ENCODE peak calls at places on chromosomes 11 and 22, in ten cellular contexts. Q is midbrain; B is nucleus accumbens; S is Peyer's patch; A is iPS DF 6.9; M is H7; F is epithelial cell of esophagus; P is stimulated activated CD8-positive, alpha-beta memory T cell treated with anti-CD3 and anti-CD28 coated beads, Interleukin-15, amount 100 ng/mL, for 48 hours; L is NCI-H1417; X is stimulated activated naive B cell treated with anti-CD40 and anti-IgM and Interleukin-4, amounts not matched to agents 10 μg/mL and 1 μg/mL and 100 μg/mL, for 72 hours. E is an unnamed sample.

GRCh38 chr22:30717331-30717921 is 22.8 kb downstream of the OSBP2 start:
- DNase-seq in Q (no peak), B (no peak), S (no peak), A (no peak), M (no peak), F (peak), P (no peak), L (no peak), X (no peak), E (no peak)

GRCh38 chr22:44348963-44349950 is 36.5 kb upstream of the SHISAL1 start:
- DNase-seq in Q (no peak), B (no peak), S (no peak), A (no peak), M (peak), F (no peak), P (no peak), L (no peak), X (no peak), E (no peak)

GRCh38 chr11:8080069-8080670 is 841 bp upstream of the TUB start:
- DNase-seq in Q (no peak), B (no peak), S (no peak), A (no peak), M (no peak), F (no peak), P (no peak), L (no peak), X (no peak), E (no peak)

GRCh38 chr11:110715541-110715940 is 3.3 kb upstream of the ARHGAP20 start:
- DNase-seq in Q (no peak), B (no peak), S (no peak), A (no peak), M (no peak), F (peak), P (no peak), L (no peak), X (no peak), E (no peak)

GRCh38 chr22:20471126-20471833 is 24.3 kb downstream of the KLHL22 start:
- DNase-seq in Q (no peak), B (no peak), S (no peak), A (no peak), M (no peak), F (peak), P (no peak), L (no peak), X (no peak), E (no peak)

GRCh38 chr11:1168721-1169161 is 11.0 kb downstream of the MUC5AC start:
- DNase-seq in Q (no peak), B (no peak), S (no peak), A (no peak), M (peak), F (no peak), P (no peak), L (no peak), X (no peak), E (no peak)

GRCh38 chr22:45285431-45286058 is 796 bp downstream of the UPK3A start:
- DNase-seq in Q (no peak), B (no peak), S (no peak), A (no peak), M (peak), F (no peak), P (no peak), L (no peak), X (no peak), E (no peak)

GRCh38 chr11:74466916-74467885 is at the start of gene KCNE3:
- DNase-seq in Q (no peak), B (no peak), S (peak), A (no peak), M (peak), F (no peak), P (no peak), L (no peak), X (no peak), E (no peak)

GRCh38 chr11:85805387-85805786 is 5.6 kb downstream of the SYTL2 start:
- DNase-seq in Q (no peak), B (no peak), S (no peak), A (no peak), M (no peak), F (no peak), P (no peak), L (no peak), X (no peak), E (no peak)

GRCh38 chr11:92340839-92341238 is 116.2 kb downstream of the FAT3 start:
- DNase-seq in Q (no peak), B (no peak), S (no peak), A (peak), M (no peak), F (peak), P (no peak), L (no peak), X (peak), E (no peak)

GRCh38 chr22:20940178-20940790 is 23.1 kb downstream of the CRKL start:
- DNase-seq in Q (no peak), B (no peak), S (no peak), A (no peak), M (no peak), F (no peak), P (no peak), L (no peak), X (no peak), E (no peak)

GRCh38 chr11:45930951-45931563 is 8.6 kb downstream of the LARGE2 start:
- DNase-seq in Q (no peak), B (no peak), S (no peak), A (no peak), M (no peak), F (peak), P (no peak), L (no peak), X (no peak), E (no peak)

GRCh38 chr11:105022998-105023397 is at the start of gene CASP5:
- DNase-seq in Q (no peak), B (no peak), S (no peak), A (no peak), M (no peak), F (no peak), P (no peak), L (no peak), X (no peak), E (no peak)

GRCh38 chr11:68999093-68999747 is 13.8 kb downstream of the MRGPRF start:
- DNase-seq in Q (no peak), B (no peak), S (no peak), A (no peak), M (no peak), F (no peak), P (no peak), L (no peak), X (no peak), E (no peak)

GRCh38 chr11:15327786-15328231 is 213.1 kb downstream of the INSC start:
- DNase-seq in Q (peak), B (no peak), S (peak), A (peak), M (peak), F (peak), P (no peak), L (peak), X (peak), E (peak)

GRCh38 chr11:102115557-102115956 is 5.3 kb downstream of the YAP1 start:
- DNase-seq in Q (no peak), B (no peak), S (no peak), A (no peak), M (peak), F (peak), P (no peak), L (peak), X (no peak), E (no peak)

GRCh38 chr11:72627594-72628281 is 46.5 kb downstream of the PDE2A start:
- DNase-seq in Q (peak), B (no peak), S (no peak), A (no peak), M (no peak), F (no peak), P (no peak), L (no peak), X (no peak), E (peak)

GRCh38 chr22:45680932-45681700 is 9.5 kb downstream of the ATXN10 start:
- DNase-seq in Q (no peak), B (no peak), S (no peak), A (no peak), M (no peak), F (no peak), P (no peak), L (no peak), X (no peak), E (no peak)

GRCh38 chr22:17985606-17986005 is 38.8 kb downstream of the MICAL3 start:
- DNase-seq in Q (no peak), B (no peak), S (no peak), A (no peak), M (no peak), F (no peak), P (no peak), L (no peak), X (no peak), E (no peak)

GRCh38 chr11:110962907-110963306 is 250.7 kb upstream of the ARHGAP20 start:
- DNase-seq in Q (no peak), B (no peak), S (no peak), A (no peak), M (no peak), F (no peak), P (no peak), L (no peak), X (no peak), E (no peak)

GRCh38 chr11:32400670-32401369 is 34.5 kb downstream of the WT1 start:
- DNase-seq in Q (no peak), B (no peak), S (no peak), A (no peak), M (no peak), F (no peak), P (no peak), L (no peak), X (no peak), E (no peak)

GRCh38 chr11:72851726-72852125 is 37.5 kb downstream of the ATG16L2 start:
- DNase-seq in Q (no peak), B (no peak), S (no peak), A (no peak), M (no peak), F (no peak), P (no peak), L (no peak), X (no peak), E (no peak)

GRCh38 chr11:14902650-14903350 is 10.8 kb upstream of the CYP2R1 start:
- DNase-seq in Q (no peak), B (no peak), S (no peak), A (no peak), M (no peak), F (peak), P (no peak), L (no peak), X (no peak), E (no peak)

GRCh38 chr11:102819491-102819890 is 21.5 kb upstream of the MMP1 start:
- DNase-seq in Q (no peak), B (no peak), S (no peak), A (no peak), M (no peak), F (no peak), P (no peak), L (no peak), X (no peak), E (no peak)

GRCh38 chr11:33930317-33931021 is 38.6 kb upstream of the LMO2 start:
- DNase-seq in Q (no peak), B (no peak), S (no peak), A (no peak), M (no peak), F (peak), P (no peak), L (peak), X (no peak), E (no peak)

GRCh38 chr22:19884954-19885751 is 30.5 kb upstream of the GNB1L start:
- DNase-seq in Q (no peak), B (no peak), S (peak), A (no peak), M (peak), F (no peak), P (no peak), L (no peak), X (no peak), E (no peak)

GRCh38 chr11:123640677-123641494 is 13.5 kb downstream of the SCN3B start:
- DNase-seq in Q (peak), B (no peak), S (peak), A (peak), M (peak), F (peak), P (no peak), L (peak), X (peak), E (peak)

E was measured in amygdala.